ENCODE peak calls at places on chromosomes 2 and 18, in seven cellular contexts. W, O, C, F, X, V and Z are unnamed samples.

GRCh38 chr2:28362991-28363521 is 29.6 kb upstream of the FOSL2 start:
- DNase-seq in W (peak; percentile 28), O (no peak), C (no peak), F (no peak), X (no peak), V (no peak), Z (no peak)

GRCh38 chr2:2947406-2947805 is 430.2 kb downstream of the EIPR1 start:
- DNase-seq in W (no peak), O (no peak), C (no peak), F (no peak), X (no peak), V (no peak), Z (no peak)

GRCh38 chr18:22250591-22250996 is 81.2 kb downstream of the GATA6 start:
- DNase-seq in W (no peak), O (no peak), C (no peak), F (no peak), X (no peak), V (no peak), Z (no peak)

GRCh38 chr2:144165599-144166250 is 354.2 kb downstream of the ZEB2 start:
- DNase-seq in W (no peak), O (no peak), C (no peak), F (no peak), X (no peak), V (no peak), Z (no peak)

GRCh38 chr2:43251171-43251731 is 24.8 kb upstream of the ZFP36L2 start:
- DNase-seq in W (no peak), O (no peak), C (no peak), F (peak; percentile 30), X (no peak), V (peak; percentile 56), Z (no peak)

GRCh38 chr2:117960231-117960630 is 53.6 kb downstream of the CCDC93 start:
- DNase-seq in W (no peak), O (no peak), C (no peak), F (no peak), X (no peak), V (no peak), Z (no peak)

GRCh38 chr2:202299712-202300111 is 34.1 kb downstream of the NOP58 start:
- DNase-seq in W (no peak), O (no peak), C (no peak), F (no peak), X (no peak), V (no peak), Z (no peak)

GRCh38 chr2:28608061-28608828 is 112.4 kb downstream of the PLB1 start:
- DNase-seq in W (no peak), O (peak; percentile 71), C (no peak), F (no peak), X (no peak), V (no peak), Z (no peak)

GRCh38 chr2:120530781-120531180 is 184.8 kb downstream of the INHBB start:
- DNase-seq in W (no peak), O (no peak), C (no peak), F (no peak), X (no peak), V (no peak), Z (no peak)

GRCh38 chr2:29455202-29455885 is 340.1 kb downstream of the CLIP4 start:
- DNase-seq in W (no peak), O (no peak), C (no peak), F (no peak), X (no peak), V (no peak), Z (no peak)

GRCh38 chr2:45267062-45267702 is 257.9 kb upstream of the SIX2 start:
- DNase-seq in W (no peak), O (no peak), C (no peak), F (no peak), X (no peak), V (no peak), Z (no peak)

GRCh38 chr2:43481927-43482542 is 113.8 kb downstream of the THADA start:
- DNase-seq in W (no peak), O (no peak), C (no peak), F (no peak), X (peak; percentile 4), V (no peak), Z (no peak)

GRCh38 chr2:67277450-67277849 is 119.7 kb upstream of the ETAA1 start:
- DNase-seq in W (no peak), O (no peak), C (no peak), F (no peak), X (no peak), V (no peak), Z (no peak)

GRCh38 chr2:104444392-104444791 is 409.5 kb upstream of the POU3F3 start:
- DNase-seq in W (no peak), O (peak; percentile 37), C (no peak), F (no peak), X (no peak), V (peak; percentile 4), Z (no peak)

GRCh38 chr18:36662000-36662399 is 166.8 kb downstream of the TPGS2 start:
- DNase-seq in W (peak; percentile 19), O (no peak), C (no peak), F (no peak), X (no peak), V (no peak), Z (no peak)

GRCh38 chr2:60634443-60634842 is 81.0 kb upstream of the BCL11A start:
- DNase-seq in W (no peak), O (no peak), C (no peak), F (no peak), X (no peak), V (no peak), Z (no peak)

GRCh38 chr2:218394298-218395089 is 5.2 kb upstream of the CTDSP1 start:
- DNase-seq in W (no peak), O (no peak), C (no peak), F (no peak), X (no peak), V (no peak), Z (peak; percentile 81)

GRCh38 chr18:78420116-78420515 is 559.5 kb upstream of the SALL3 start:
- DNase-seq in W (no peak), O (no peak), C (no peak), F (no peak), X (no peak), V (no peak), Z (no peak)

GRCh38 chr2:29082804-29083495 is 8.6 kb upstream of the PCARE start:
- DNase-seq in W (no peak), O (no peak), C (no peak), F (no peak), X (no peak), V (no peak), Z (no peak)

GRCh38 chr2:101827246-101827645 is 129.7 kb downstream of the MAP4K4 start:
- DNase-seq in W (no peak), O (no peak), C (no peak), F (no peak), X (no peak), V (peak; percentile 48), Z (no peak)

GRCh38 chr2:40507429-40507828 is 55.5 kb upstream of the SLC8A1 start:
- DNase-seq in W (no peak), O (no peak), C (no peak), F (no peak), X (no peak), V (no peak), Z (peak; percentile 37)

GRCh38 chr18:23643815-23644214 is 18.9 kb downstream of the ANKRD29 start:
- DNase-seq in W (no peak), O (no peak), C (no peak), F (no peak), X (no peak), V (no peak), Z (no peak)